ENCODE peak calls at places on chromosomes 7 and 10, in eight cellular contexts. U is transverse colon, I is astrocyte of the spinal cord, W is neural crest cell, F is upper lobe of right lung, J is astrocyte, V is OCI-LY7, P is bronchial epithelial cell. C is an unnamed sample.

GRCh38 chr7:135673360-135673706 is 11.0 kb downstream of the STMP1 start:
- DNase-seq in F (no peak), I (peak), V (no peak), W (no peak), U (no peak), P (peak), J (peak), C (no peak)

GRCh38 chr7:84191842-84192241 is 2.7 kb downstream of the SEMA3A start:
- DNase-seq in U (no peak), I (peak), F (no peak), W (no peak), V (no peak), P (peak), J (peak), C (no peak)

GRCh38 chr10:69311309-69311708 is 33.0 kb downstream of the HK1 start:
- DNase-seq in W (no peak), I (no peak), V (no peak), J (no peak), F (no peak), P (no peak), U (no peak), C (no peak)

GRCh38 chr10:78194050-78194449 is 160.4 kb downstream of the RPS24 start:
- DNase-seq in I (no peak), U (no peak), W (no peak), P (no peak), V (no peak), F (no peak), J (no peak), C (no peak)

GRCh38 chr7:19122018-19122588 is 4.7 kb upstream of the TWIST1 start:
- DNase-seq in W (no peak), P (peak), U (no peak), F (no peak), V (peak), I (peak), J (no peak), C (no peak)

GRCh38 chr10:17562572-17562971 is 54.6 kb downstream of the HACD1 start:
- DNase-seq in I (peak), V (no peak), U (no peak), W (no peak), P (peak), J (peak), F (no peak), C (no peak)

GRCh38 chr10:116356833-116357232 is 32.6 kb downstream of the CCDC172 start:
- DNase-seq in P (no peak), J (no peak), U (no peak), F (no peak), V (no peak), W (no peak), I (no peak), C (no peak)

GRCh38 chr10:17348111-17349008 is 106.0 kb downstream of the ST8SIA6 start:
- DNase-seq in V (no peak), J (peak), U (peak), W (no peak), I (peak), F (no peak), P (peak), C (no peak)

GRCh38 chr7:70289067-70289466 is 690.8 kb downstream of the AUTS2 start:
- DNase-seq in V (no peak), U (no peak), I (peak), J (peak), W (no peak), F (no peak), P (peak), C (no peak)

GRCh38 chr10:95976295-95977229 is 66.8 kb upstream of the CCNJ start:
- DNase-seq in U (no peak), P (no peak), F (no peak), J (no peak), W (no peak), I (no peak), V (no peak), C (no peak)

GRCh38 chr10:62760401-62760800 is 44.1 kb upstream of the ADO start:
- DNase-seq in U (no peak), V (no peak), I (no peak), F (no peak), W (peak), J (no peak), P (no peak), C (peak)

GRCh38 chr10:6300106-6300783 is 97.5 kb downstream of the PFKFB3 start:
- DNase-seq in F (no peak), J (peak), I (peak), V (peak), W (no peak), P (no peak), U (peak), C (peak)

GRCh38 chr10:3772349-3773222 is 12.4 kb downstream of the KLF6 start:
- DNase-seq in P (peak), W (no peak), F (no peak), U (no peak), J (no peak), V (no peak), I (peak), C (no peak)

GRCh38 chr7:149302222-149302621 is 40.2 kb downstream of the ZNF783 start:
- DNase-seq in I (no peak), V (no peak), U (no peak), W (no peak), F (no peak), J (no peak), P (no peak), C (no peak)

GRCh38 chr7:802500-803242 is 29.6 kb upstream of the SUN1 start:
- DNase-seq in I (no peak), W (no peak), J (no peak), F (no peak), P (no peak), V (no peak), U (no peak), C (no peak)

GRCh38 chr10:75377869-75378268 is 23.7 kb downstream of the ZNF503 start:
- DNase-seq in I (no peak), W (no peak), V (no peak), F (no peak), U (no peak), P (no peak), J (no peak), C (no peak)

GRCh38 chr10:78921906-78922305 is 146.9 kb upstream of the ZMIZ1 start:
- DNase-seq in P (no peak), W (no peak), I (no peak), J (no peak), U (no peak), F (peak), V (no peak), C (no peak)

GRCh38 chr7:94394399-94395140 is at the start of gene COL1A2:
- DNase-seq in V (no peak), W (peak), J (peak), F (peak), U (peak), P (peak), I (peak), C (no peak)

GRCh38 chr10:63221950-63222349 is 88.8 kb downstream of the NRBF2 start:
- DNase-seq in P (no peak), J (no peak), U (no peak), W (no peak), F (no peak), I (no peak), V (no peak), C (no peak)

GRCh38 chr10:58431903-58432302 is 46.7 kb downstream of the TFAM start:
- DNase-seq in F (no peak), W (no peak), P (no peak), I (peak), J (peak), U (no peak), V (no peak), C (no peak)

GRCh38 chr10:50260791-50261281 is 9.5 kb upstream of the ASAH2 start:
- DNase-seq in F (no peak), I (no peak), V (peak), P (peak), W (no peak), J (peak), U (no peak), C (no peak)

GRCh38 chr10:28587970-28588290 is 55.0 kb downstream of the WAC start:
- DNase-seq in W (no peak), U (no peak), P (peak), V (no peak), J (peak), I (peak), F (no peak), C (no peak)
- TF ChIP-seq CTCF in W (no peak), U (peak), P (no peak), V (no peak), J (no peak), I (peak), F (peak), C (no peak)

DNA sequence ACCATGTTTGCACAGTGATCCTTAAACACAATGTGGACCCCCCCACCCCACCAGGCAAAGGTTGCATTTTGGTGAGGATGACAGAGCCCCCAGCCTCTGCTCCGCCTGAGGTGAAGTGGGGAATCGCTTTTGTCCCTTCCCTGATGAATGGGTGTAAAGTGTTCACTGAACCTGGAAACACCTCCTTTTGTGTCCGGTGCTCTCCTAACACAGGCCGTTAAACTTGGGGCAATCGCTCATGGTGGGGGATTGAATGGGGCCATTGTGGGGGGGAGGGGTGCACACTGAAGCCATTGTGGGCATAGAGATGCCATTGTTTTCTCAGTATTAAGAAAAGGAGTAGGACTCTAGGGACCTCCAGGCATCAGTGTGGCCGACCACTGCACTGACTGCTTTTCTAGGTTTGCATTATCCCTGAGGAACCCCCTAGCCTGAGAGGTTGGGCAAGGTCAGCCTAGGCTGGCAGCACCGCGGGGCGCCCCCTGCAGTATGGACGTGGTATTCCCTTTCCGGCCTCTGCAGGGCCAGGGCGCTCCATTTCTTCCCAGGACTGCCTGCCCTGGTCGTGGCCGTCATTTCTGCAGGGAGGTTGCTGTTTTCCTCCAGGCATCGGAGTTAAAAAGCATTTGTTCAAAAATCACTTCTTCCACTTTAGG is 158.3 kb downstream of the TCF7L2 start:
- DNase-seq in U (no peak), V (peak), J (no peak), W (peak), P (no peak), F (peak), I (no peak), C (peak)
- TF ChIP-seq CTCF in U (peak), V (peak), J (peak), W (peak), P (peak), F (peak), I (peak), C (peak)

DNA sequence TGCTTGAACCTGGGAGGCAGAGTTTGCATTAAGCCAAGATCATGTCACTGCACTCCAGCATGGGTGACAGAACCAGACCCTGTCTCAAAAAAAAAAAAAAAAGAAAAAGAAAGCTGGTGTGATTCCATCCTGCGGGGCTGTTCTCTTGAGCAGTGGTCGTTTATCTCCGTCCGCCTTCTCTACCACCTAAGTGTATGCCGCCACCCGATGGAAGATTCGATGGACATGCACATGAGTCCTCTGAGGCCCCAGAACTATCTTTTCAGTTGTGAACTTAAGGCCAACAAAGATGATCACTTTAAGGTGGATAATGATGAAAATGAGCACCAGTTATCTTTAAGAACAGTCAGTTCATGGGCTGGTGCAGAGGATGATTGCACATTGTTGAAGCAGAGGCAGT is 65.7 kb downstream of the ABRAXAS2 start:
- DNase-seq in V (peak), F (peak), W (no peak), I (no peak), U (no peak), J (no peak), P (no peak), C (no peak)
- TF ChIP-seq CTCF in V (no peak), F (no peak), W (no peak), I (no peak), U (no peak), J (no peak), P (no peak), C (no peak)

GRCh38 chr7:98531717-98532116 is 85.4 kb upstream of the NPTX2 start:
- DNase-seq in P (no peak), F (peak), I (no peak), V (peak), U (no peak), W (no peak), J (no peak), C (no peak)
- TF ChIP-seq CTCF in P (no peak), F (no peak), I (no peak), V (peak), U (no peak), W (no peak), J (no peak), C (no peak)

GRCh38 chr10:42864575-42864974 is 82.0 kb downstream of the BMS1 start:
- DNase-seq in P (peak), W (no peak), U (peak), J (no peak), I (no peak), F (peak), V (peak), C (no peak)
- TF ChIP-seq CTCF in P (peak), W (peak), U (peak), J (peak), I (peak), F (no peak), V (peak), C (no peak)

DNA sequence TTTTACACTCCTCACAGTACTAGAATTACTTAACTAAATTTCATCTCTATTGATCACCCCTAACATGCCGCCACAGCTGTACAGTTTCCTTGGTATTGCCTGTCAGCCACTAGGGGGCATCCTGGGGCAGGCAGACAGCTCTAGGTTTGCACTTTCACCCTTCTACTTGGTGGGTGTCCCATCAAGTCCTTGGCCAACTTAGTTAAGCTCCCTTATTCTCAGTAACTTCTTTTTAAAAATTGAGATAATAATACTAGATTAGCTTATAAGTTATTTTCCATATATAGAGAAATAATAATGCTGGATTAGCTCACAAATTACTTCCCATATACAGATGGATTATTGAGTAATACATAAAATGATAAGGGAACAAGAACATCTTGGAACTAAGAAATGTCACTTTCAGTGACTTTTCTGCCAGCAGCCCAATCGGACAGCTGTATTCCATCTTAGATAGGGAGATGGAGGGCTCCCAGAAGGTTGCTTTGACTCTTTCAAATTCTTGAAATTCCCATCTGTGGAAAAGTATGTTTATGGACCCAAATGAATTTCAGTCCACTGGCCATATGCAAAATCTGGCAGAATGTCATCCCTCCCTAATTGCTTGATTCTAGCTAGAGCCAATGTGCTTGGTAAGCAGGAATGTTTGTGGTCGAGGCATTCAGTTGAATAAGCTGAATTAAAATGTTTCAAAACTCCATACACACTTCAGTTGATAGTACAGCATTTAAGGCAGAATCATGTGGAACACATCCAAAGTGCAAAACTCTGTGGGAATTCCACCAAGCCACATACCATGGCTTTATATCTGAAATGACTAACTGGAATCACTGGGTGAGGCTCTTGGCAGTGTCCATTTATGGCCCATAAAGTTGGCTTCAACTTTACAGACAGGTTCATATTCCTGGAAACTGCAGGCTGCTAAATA is 309.7 kb downstream of the CSTF2T start:
- DNase-seq in I (peak), V (peak), U (peak), F (no peak), J (peak), W (peak), P (peak), C (no peak)
- TF ChIP-seq CTCF in I (peak), V (peak), U (peak), F (peak), J (peak), W (peak), P (peak), C (peak)

GRCh38 chr7:116426428-116427156 is 72.9 kb upstream of the CAV2 start:
- DNase-seq in I (peak), J (peak), V (no peak), P (peak), F (no peak), W (no peak), U (peak), C (no peak)
- TF ChIP-seq CTCF in I (no peak), J (no peak), V (no peak), P (no peak), F (no peak), W (no peak), U (no peak), C (no peak)